ENCODE peak calls at places on chromosomes 3 and 15, in six cellular contexts. O, C, Z, R, G and U are unnamed samples.

GRCh38 chr3:121957674-121958419 is 63.6 kb downstream of the SLC15A2 start:
- DNase-seq in G (no peak), C (no peak), O (no peak), R (no peak), Z (no peak), U (no peak)

GRCh38 chr3:70999730-71000129 is 583.8 kb downstream of the FOXP1 start:
- DNase-seq in O (peak), Z (no peak), G (no peak), C (no peak), R (no peak), U (no peak)

GRCh38 chr3:41102053-41102556 is 97.2 kb upstream of the CTNNB1 start:
- DNase-seq in G (no peak), O (no peak), C (no peak), R (no peak), Z (no peak), U (no peak)

GRCh38 chr3:159080821-159081220 is 279.0 kb downstream of the MFSD1 start:
- DNase-seq in R (no peak), O (peak), G (no peak), C (no peak), Z (no peak), U (no peak)

GRCh38 chr3:99846472-99846871 is 28.8 kb downstream of the CMSS1 start:
- DNase-seq in Z (no peak), R (no peak), C (no peak), G (no peak), O (peak), U (no peak)

GRCh38 chr3:69671082-69671952 is 67.9 kb upstream of the MITF start:
- DNase-seq in R (no peak), C (no peak), O (peak), Z (peak), G (peak), U (no peak)

GRCh38 chr15:89937365-89938355 is 24.9 kb upstream of the ARPIN start:
- DNase-seq in R (no peak), G (no peak), C (no peak), Z (no peak), O (no peak), U (no peak)

GRCh38 chr3:108493862-108494261 is 16.5 kb downstream of the MYH15 start:
- DNase-seq in O (no peak), C (no peak), G (no peak), Z (no peak), R (no peak), U (no peak)

GRCh38 chr3:102354818-102355515 is 79.8 kb upstream of the ZPLD1 start:
- DNase-seq in Z (no peak), R (no peak), O (peak), C (no peak), G (no peak), U (no peak)

GRCh38 chr15:25674948-25675347 is 188.2 kb downstream of the ATP10A start:
- DNase-seq in O (no peak), C (no peak), G (no peak), R (no peak), Z (peak), U (peak)

GRCh38 chr3:72548992-72549391 is 299.3 kb downstream of the SHQ1 start:
- DNase-seq in R (no peak), C (no peak), Z (no peak), G (no peak), O (no peak), U (no peak)

GRCh38 chr15:62241135-62241770 is 76.2 kb upstream of the C2CD4B start:
- DNase-seq in G (no peak), R (no peak), Z (no peak), C (no peak), O (no peak), U (no peak)

GRCh38 chr15:67680645-67681044 is 138.1 kb downstream of the MAP2K5 start:
- DNase-seq in O (peak), Z (no peak), G (no peak), C (no peak), R (no peak), U (no peak)

GRCh38 chr15:93861413-93861812 is 369.9 kb upstream of the MCTP2 start:
- DNase-seq in O (no peak), Z (no peak), R (no peak), C (no peak), G (no peak), U (no peak)

GRCh38 chr15:40465939-40466338 is 4.8 kb upstream of the CHST14 start:
- DNase-seq in R (no peak), Z (no peak), G (no peak), O (no peak), C (no peak), U (no peak)

GRCh38 chr3:196440041-196440537 is 7.9 kb upstream of the UBXN7 start:
- DNase-seq in G (no peak), Z (no peak), R (no peak), C (no peak), O (peak), U (no peak)

GRCh38 chr3:32239638-32240550 is 1.4 kb downstream of the CMTM8 start:
- DNase-seq in Z (no peak), C (peak), G (peak), O (peak), R (peak), U (no peak)

GRCh38 chr3:68973635-68974034 is 39.8 kb downstream of the EOGT start:
- DNase-seq in Z (no peak), G (no peak), C (no peak), R (no peak), O (peak), U (no peak)

GRCh38 chr3:178947738-178948137 is 123.9 kb downstream of the ZMAT3 start:
- DNase-seq in C (no peak), G (no peak), O (no peak), Z (no peak), R (no peak), U (no peak)

GRCh38 chr3:68953781-68954444 is 21.6 kb upstream of the TAFA4 start:
- DNase-seq in O (no peak), C (no peak), Z (no peak), R (no peak), G (no peak), U (no peak)